ENCODE peak calls at places on chromosome 10, in five cellular contexts. T is colonic mucosa, G is neural progenitor cell, Z is left lung, M is tibial artery. I is an unnamed sample.
A peak's percentile ranks its signal among the peaks of the same experiment; 100 is the strongest.

GRCh38 chr10:100046088-100046487 is 35.6 kb downstream of the CPN1 start:
- DNase-seq in M (peak; percentile 87), Z (peak; percentile 87), G (peak; percentile 92), T (peak; percentile 92), I (peak; percentile 87)

GRCh38 chr10:27252267-27253000 is 11.8 kb upstream of the ACBD5 start:
- DNase-seq in Z (peak; percentile 71), M (peak; percentile 54), G (peak; percentile 57), T (peak; percentile 85), I (peak; percentile 76)

GRCh38 chr10:60335708-60336107 is 54.0 kb downstream of the ANK3 start:
- DNase-seq in G (no peak), Z (no peak), M (no peak), T (no peak), I (no peak)

GRCh38 chr10:42177077-42177792 is 461.1 kb downstream of the ZNF33B start:
- DNase-seq in T (no peak), M (no peak), Z (no peak), G (no peak), I (no peak)

GRCh38 chr10:50390302-50390701 is 139.0 kb upstream of the ASAH2 start:
- DNase-seq in Z (no peak), T (no peak), G (no peak), M (no peak), I (no peak)

GRCh38 chr10:24847476-24847875 is 104.9 kb downstream of the PRTFDC1 start:
- DNase-seq in G (no peak), Z (no peak), M (no peak), T (no peak), I (no peak)

GRCh38 chr10:53434413-53434812 is 661.8 kb upstream of the MBL2 start:
- DNase-seq in G (no peak), M (no peak), Z (no peak), T (no peak), I (no peak)

GRCh38 chr10:59831658-59832503 is 74.5 kb downstream of the CCDC6 start:
- DNase-seq in Z (no peak), T (no peak), M (no peak), G (no peak), I (no peak)

GRCh38 chr10:95618101-95618500 is 38.4 kb downstream of the ALDH18A1 start:
- DNase-seq in Z (no peak), G (no peak), M (no peak), T (no peak), I (no peak)

GRCh38 chr10:19638173-19638872 is 177.9 kb upstream of the PLXDC2 start:
- DNase-seq in Z (peak; percentile 43), G (no peak), T (no peak), M (peak; percentile 29), I (no peak)

GRCh38 chr10:20976390-20976789 is 79.3 kb upstream of the NEBL start:
- DNase-seq in T (no peak), G (no peak), Z (no peak), M (no peak), I (no peak)

GRCh38 chr10:68127995-68128394 is 18.7 kb downstream of the MYPN start:
- DNase-seq in T (no peak), Z (no peak), M (no peak), G (no peak), I (no peak)

GRCh38 chr10:9807848-9808247 is 1209.8 kb upstream of the CELF2 start:
- DNase-seq in M (no peak), Z (no peak), G (no peak), T (no peak), I (no peak)

GRCh38 chr10:80471715-80472233 is 17.7 kb downstream of the TSPAN14 start:
- DNase-seq in Z (no peak), G (no peak), T (no peak), M (no peak), I (no peak)

GRCh38 chr10:77836299-77836820 is 90.2 kb downstream of the DLG5 start:
- DNase-seq in Z (peak; percentile 67), G (no peak), T (peak; percentile 47), M (peak; percentile 56), I (no peak)

GRCh38 chr10:69901623-69902505 is 100.2 kb downstream of the COL13A1 start:
- DNase-seq in Z (no peak), T (peak; percentile 65), M (peak; percentile 51), G (peak; percentile 79), I (peak; percentile 54)

GRCh38 chr10:71713135-71714040 is 6.2 kb downstream of the C10orf105 start:
- DNase-seq in Z (peak; percentile 82), T (peak; percentile 63), G (no peak), M (peak; percentile 92), I (peak; percentile 54)

GRCh38 chr10:43038783-43039628 is 37.9 kb upstream of the RET start:
- DNase-seq in Z (no peak), G (no peak), T (no peak), M (no peak), I (no peak)

GRCh38 chr10:22605168-22605567 is 109.2 kb downstream of the PIP4K2A start:
- DNase-seq in T (no peak), G (peak; percentile 30), Z (no peak), M (no peak), I (no peak)

GRCh38 chr10:112466802-112467201 is 19.8 kb downstream of the VTI1A start:
- DNase-seq in G (no peak), M (no peak), T (no peak), Z (no peak), I (no peak)

GRCh38 chr10:112793197-112793921 is 156.7 kb upstream of the TCF7L2 start:
- DNase-seq in G (no peak), Z (no peak), M (no peak), T (peak; percentile 72), I (no peak)

GRCh38 chr10:101062231-101063161 is 707 bp downstream of the KAZALD1 start:
- DNase-seq in T (peak; percentile 79), Z (peak; percentile 66), M (no peak), G (peak; percentile 90), I (peak; percentile 73)

GRCh38 chr10:43749940-43750552 is 101.4 kb upstream of the ZNF32 start:
- DNase-seq in T (no peak), Z (no peak), M (no peak), G (no peak), I (peak; percentile 21)

GRCh38 chr10:46283217-46283944 is 3.4 kb upstream of the ANTXRL start:
- DNase-seq in M (no peak), Z (no peak), G (no peak), T (no peak), I (no peak)

DNA sequence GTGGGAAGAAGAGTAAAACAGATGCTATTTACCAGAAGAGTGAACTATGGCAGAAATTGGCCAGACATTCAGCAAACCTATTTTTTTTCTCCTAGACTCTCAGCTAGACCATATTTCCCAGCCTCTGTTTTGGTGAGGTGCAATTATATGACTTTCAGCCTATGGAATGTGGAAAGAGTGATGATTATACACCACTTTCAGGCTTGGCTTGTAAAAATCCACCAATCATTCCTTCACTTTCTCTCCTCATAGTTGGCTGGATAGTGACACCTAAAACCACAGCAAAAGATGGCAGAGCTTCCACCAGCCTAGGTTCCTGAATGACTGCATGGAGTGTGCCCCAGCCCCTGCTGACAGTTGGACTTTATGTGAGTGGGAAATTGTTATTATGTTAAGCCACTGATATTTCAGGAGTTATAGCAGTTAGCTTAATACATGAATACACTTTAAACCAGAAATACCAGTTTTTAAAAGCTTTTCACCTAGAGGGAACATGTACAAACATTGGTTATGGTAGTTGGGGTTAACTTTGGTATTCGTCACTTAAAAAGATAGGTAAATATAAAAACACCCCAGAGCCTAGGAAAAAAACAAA is 19.1 kb upstream of the TNKS2 start:
- DNase-seq in T (no peak), M (no peak), G (no peak), Z (no peak), I (no peak)
- H3K4me1 ChIP-seq in T (no peaks in the 10 kb centered on the region), M (no peaks in the 10 kb centered on the region), G (peaks cover 15% of the 10 kb centered on the region), Z (no peaks in the 10 kb centered on the region), I (no peaks in the 10 kb centered on the region)

GRCh38 chr10:108736111-108736510 is 1187.2 kb downstream of the XPNPEP1 start:
- DNase-seq in G (no peak), T (no peak), M (no peak), Z (no peak), I (no peak)

DNA sequence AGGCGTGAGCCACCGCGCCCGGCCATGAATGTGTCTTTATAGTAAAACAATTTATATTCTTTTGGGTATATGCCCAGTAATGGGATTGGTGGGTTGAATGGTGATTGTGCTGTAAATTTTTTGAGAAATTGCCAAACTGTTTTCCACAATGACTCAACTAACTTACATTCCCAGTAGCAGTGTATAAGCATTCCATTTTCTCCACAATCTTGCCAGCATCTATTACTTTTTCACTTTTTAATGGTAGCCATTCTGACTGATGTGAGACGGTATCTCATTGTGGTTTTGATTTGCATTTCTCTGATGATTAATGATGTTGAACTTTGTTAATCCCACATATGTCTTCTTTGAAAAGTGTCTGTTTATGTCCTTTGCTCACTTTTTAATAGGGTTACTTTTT is 1187.9 kb downstream of the XPNPEP1 start:
- DNase-seq in M (no peak), T (no peak), G (no peak), Z (no peak), I (no peak)
- H3K9me3 ChIP-seq in M (no peaks in the 10 kb centered on the region), T (no peaks in the 10 kb centered on the region), G (no peaks in the 10 kb centered on the region), Z (peaks cover 7% of the 10 kb centered on the region), I (no peaks in the 10 kb centered on the region)

DNA sequence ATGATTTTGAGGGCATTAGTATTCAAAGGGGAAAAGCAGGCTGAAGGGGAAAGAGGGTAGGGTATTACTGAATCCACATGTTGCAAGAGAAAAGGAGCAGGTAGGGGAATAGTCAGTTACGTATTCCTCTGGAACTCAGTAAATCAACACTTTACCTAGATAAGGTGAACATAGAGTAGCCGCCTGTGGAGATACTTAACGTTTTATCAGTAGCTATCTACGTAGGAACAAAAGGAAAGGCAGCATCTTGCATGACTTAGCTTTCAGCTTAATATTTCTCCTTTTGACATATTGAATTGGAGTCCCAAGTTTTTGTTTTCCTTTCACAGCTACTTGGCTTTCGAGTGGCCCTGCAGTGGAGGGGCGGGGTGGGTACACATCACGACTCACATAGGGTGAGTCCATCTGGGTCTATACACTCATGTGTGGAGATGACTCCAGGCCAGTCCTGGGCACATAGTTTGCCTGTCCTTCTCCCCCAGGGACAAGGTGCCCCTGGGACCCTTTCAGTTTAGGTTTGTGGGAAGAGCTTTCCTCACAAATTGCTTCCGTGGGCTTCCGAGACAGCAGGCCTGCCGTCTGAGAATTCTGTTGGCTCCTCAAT is 48.1 kb downstream of the CCNY start:
- DNase-seq in G (no peak), T (no peak), M (no peak), Z (no peak), I (no peak)
- H3K4me1 ChIP-seq in G (peaks cover 47% of the 10 kb centered on the region), T (peaks cover 8% of the 10 kb centered on the region), M (peaks cover 33% of the 10 kb centered on the region), Z (peaks cover 43% of the 10 kb centered on the region), I (peaks cover 40% of the 10 kb centered on the region)

GRCh38 chr10:128377364-128377987 is 251.3 kb upstream of the MKI67 start:
- DNase-seq in M (no peak), Z (no peak), G (no peak), T (no peak), I (no peak)
- H3K9me3 ChIP-seq in M (no peaks in the 10 kb centered on the region), Z (no peaks in the 10 kb centered on the region), G (no peaks in the 10 kb centered on the region), T (no peaks in the 10 kb centered on the region), I (no peaks in the 10 kb centered on the region)

GRCh38 chr10:114821293-114821914 is at the start of gene FHIP2A:
- DNase-seq in T (peak; percentile 87), Z (peak; percentile 79), G (peak; percentile 89), M (peak; percentile 69), I (peak; percentile 75)
- H3K4me1 ChIP-seq in T (no peaks in the 10 kb centered on the region), Z (peaks cover 40% of the 10 kb centered on the region), G (peaks cover 4% of the 10 kb centered on the region), M (peaks cover 21% of the 10 kb centered on the region), I (peaks cover 31% of the 10 kb centered on the region)